ENCODE peak calls at places on chromosomes 3 and 15, in six cellular contexts. X, R, D, M, C and A are unnamed samples.

GRCh38 chr3:98592345-98592935 is 971 bp downstream of the CPOX start:
- DNase-seq in R (no peak), C (no peak), M (no peak), X (no peak), D (no peak), A (no peak)

GRCh38 chr3:15797600-15798303 is at the start of gene ANKRD28:
- DNase-seq in D (no peak), C (no peak), X (no peak), R (peak), M (peak), A (peak)

GRCh38 chr15:45402955-45403892 is 24.9 kb upstream of the GATM start:
- DNase-seq in D (peak), X (peak), M (peak), C (no peak), R (peak), A (peak)

GRCh38 chr3:146404451-146404850 is 64.9 kb downstream of the PLSCR2 start:
- DNase-seq in R (no peak), C (no peak), D (no peak), X (no peak), M (no peak), A (peak)

GRCh38 chr3:45670995-45671394 is 18.2 kb upstream of the SACM1L start:
- DNase-seq in R (no peak), M (no peak), X (no peak), C (no peak), D (no peak), A (peak)

GRCh38 chr3:166510382-166510781 is 673.2 kb upstream of the BCHE start:
- DNase-seq in R (no peak), M (no peak), X (no peak), C (no peak), D (no peak), A (no peak)

GRCh38 chr3:56468184-56469106 is at the start of gene ERC2:
- DNase-seq in C (no peak), R (peak), M (no peak), D (peak), X (peak), A (peak)

GRCh38 chr3:22443834-22444233 is 692.8 kb upstream of the ZNF385D start:
- DNase-seq in X (no peak), R (no peak), D (no peak), M (no peak), C (no peak), A (no peak)

GRCh38 chr3:4850928-4851265 is 128.3 kb upstream of the BHLHE40 start:
- DNase-seq in D (no peak), M (peak), X (no peak), C (no peak), R (no peak), A (no peak)

GRCh38 chr3:177804032-177804431 is 606.8 kb upstream of the TBL1XR1 start:
- DNase-seq in C (no peak), X (no peak), D (no peak), R (no peak), M (no peak), A (peak)

GRCh38 chr3:4741404-4742307 is 237.6 kb upstream of the BHLHE40 start:
- DNase-seq in X (no peak), D (no peak), M (no peak), R (peak), C (no peak), A (peak)

GRCh38 chr3:89434621-89435380 is 327.4 kb downstream of the EPHA3 start:
- DNase-seq in D (no peak), R (no peak), X (no peak), C (no peak), M (no peak), A (peak)

GRCh38 chr3:8713901-8714759 is 19.5 kb upstream of the CAV3 start:
- DNase-seq in D (no peak), C (no peak), R (peak), X (no peak), M (no peak), A (no peak)

GRCh38 chr3:159783780-159784747 is 204.6 kb upstream of the IL12A start:
- DNase-seq in R (no peak), D (no peak), M (no peak), C (no peak), X (no peak), A (no peak)

GRCh38 chr3:159637895-159638542 is 350.6 kb upstream of the IL12A start:
- DNase-seq in M (no peak), R (peak), D (no peak), C (no peak), X (no peak), A (peak)

GRCh38 chr3:177284383-177284881 is 87.2 kb upstream of the TBL1XR1 start:
- DNase-seq in C (no peak), D (no peak), R (peak), M (peak), X (peak), A (peak)

GRCh38 chr3:19248143-19248542 is 99.8 kb downstream of the KCNH8 start:
- DNase-seq in R (no peak), X (no peak), C (no peak), M (no peak), D (no peak), A (no peak)

GRCh38 chr3:99526927-99527326 is 111.5 kb upstream of the COL8A1 start:
- DNase-seq in D (no peak), C (no peak), M (no peak), X (no peak), R (no peak), A (no peak)

GRCh38 chr3:39065197-39065596 is 13.4 kb downstream of the WDR48 start:
- DNase-seq in C (no peak), R (peak), D (no peak), M (peak), X (no peak), A (peak)

GRCh38 chr15:80512729-80513670 is 108.8 kb downstream of the ARNT2 start:
- DNase-seq in X (no peak), D (no peak), R (peak), M (no peak), C (no peak), A (no peak)